ENCODE peak calls at places on chromosomes 6 and 20, in six cellular contexts. One of them, this sample, is unnamed.

GRCh38 chr6:150567823-150568383 is 31.8 kb upstream of the PLEKHG1 start:
- DNase-seq in neural crest cell: no peak
- DNase-seq in choroid plexus epithelial cell: no peak
- DNase-seq in Caco-2: no peak
- DNase-seq in colonic mucosa: no peak
- DNase-seq in body of pancreas: no peak
- DNase-seq in this sample: no peak

GRCh38 chr6:36973190-36973589 is 12.8 kb downstream of the MTCH1 start:
- DNase-seq in neural crest cell: no peak
- DNase-seq in choroid plexus epithelial cell: no peak
- DNase-seq in Caco-2: no peak
- DNase-seq in colonic mucosa: no peak
- DNase-seq in body of pancreas: no peak
- DNase-seq in this sample: no peak

GRCh38 chr6:2630362-2630761 is 120.4 kb downstream of the MYLK4 start:
- DNase-seq in neural crest cell: no peak
- DNase-seq in choroid plexus epithelial cell: peak; percentile 98
- DNase-seq in Caco-2: no peak
- DNase-seq in colonic mucosa: no peak
- DNase-seq in body of pancreas: peak; percentile 79
- DNase-seq in this sample: no peak

GRCh38 chr20:7980332-7981046 is 39.1 kb downstream of the TMX4 start:
- DNase-seq in neural crest cell: peak; percentile 2
- DNase-seq in choroid plexus epithelial cell: peak; percentile 82
- DNase-seq in Caco-2: peak; percentile 46
- DNase-seq in colonic mucosa: no peak
- DNase-seq in body of pancreas: no peak
- DNase-seq in this sample: no peak

GRCh38 chr6:142810952-142811514 is 133.9 kb downstream of the HIVEP2 start:
- DNase-seq in neural crest cell: no peak
- DNase-seq in choroid plexus epithelial cell: no peak
- DNase-seq in Caco-2: no peak
- DNase-seq in colonic mucosa: no peak
- DNase-seq in body of pancreas: no peak
- DNase-seq in this sample: no peak

GRCh38 chr6:151199976-151200375 is 39.8 kb upstream of the AKAP12 start:
- DNase-seq in neural crest cell: no peak
- DNase-seq in choroid plexus epithelial cell: no peak
- DNase-seq in Caco-2: no peak
- DNase-seq in colonic mucosa: no peak
- DNase-seq in body of pancreas: no peak
- DNase-seq in this sample: no peak

GRCh38 chr6:162493917-162494316 is 233.6 kb downstream of the PRKN start:
- DNase-seq in neural crest cell: no peak
- DNase-seq in choroid plexus epithelial cell: no peak
- DNase-seq in Caco-2: no peak
- DNase-seq in colonic mucosa: no peak
- DNase-seq in body of pancreas: no peak
- DNase-seq in this sample: no peak

GRCh38 chr6:110116258-110116657 is 63.2 kb downstream of the WASF1 start:
- DNase-seq in neural crest cell: no peak
- DNase-seq in choroid plexus epithelial cell: no peak
- DNase-seq in Caco-2: no peak
- DNase-seq in colonic mucosa: no peak
- DNase-seq in body of pancreas: no peak
- DNase-seq in this sample: no peak

GRCh38 chr6:152552616-152553209 is 84.4 kb downstream of the SYNE1 start:
- DNase-seq in neural crest cell: peak; percentile 55
- DNase-seq in choroid plexus epithelial cell: peak; percentile 87
- DNase-seq in Caco-2: peak; percentile 68
- DNase-seq in colonic mucosa: peak; percentile 20
- DNase-seq in body of pancreas: peak; percentile 59
- DNase-seq in this sample: peak; percentile 45

GRCh38 chr6:11209941-11210340 is 22.5 kb downstream of the NEDD9 start:
- DNase-seq in neural crest cell: no peak
- DNase-seq in choroid plexus epithelial cell: peak; percentile 66
- DNase-seq in Caco-2: no peak
- DNase-seq in colonic mucosa: no peak
- DNase-seq in body of pancreas: no peak
- DNase-seq in this sample: no peak

GRCh38 chr6:154474636-154475428 is 35.7 kb downstream of the CNKSR3 start:
- DNase-seq in neural crest cell: no peak
- DNase-seq in choroid plexus epithelial cell: peak; percentile 70
- DNase-seq in Caco-2: no peak
- DNase-seq in colonic mucosa: no peak
- DNase-seq in body of pancreas: peak; percentile 23
- DNase-seq in this sample: no peak

GRCh38 chr20:35895476-35895875 is 58.8 kb downstream of the SCAND1 start:
- DNase-seq in neural crest cell: no peak
- DNase-seq in choroid plexus epithelial cell: no peak
- DNase-seq in Caco-2: no peak
- DNase-seq in colonic mucosa: no peak
- DNase-seq in body of pancreas: no peak
- DNase-seq in this sample: no peak

GRCh38 chr20:5888051-5888450 is 62.3 kb downstream of the TRMT6 start:
- DNase-seq in neural crest cell: no peak
- DNase-seq in choroid plexus epithelial cell: no peak
- DNase-seq in Caco-2: no peak
- DNase-seq in colonic mucosa: no peak
- DNase-seq in body of pancreas: no peak
- DNase-seq in this sample: no peak

GRCh38 chr6:111912904-111913303 is 39.7 kb upstream of the FYN start:
- DNase-seq in neural crest cell: no peak
- DNase-seq in choroid plexus epithelial cell: no peak
- DNase-seq in Caco-2: no peak
- DNase-seq in colonic mucosa: no peak
- DNase-seq in body of pancreas: no peak
- DNase-seq in this sample: no peak

GRCh38 chr6:79570129-79570801 is 33.0 kb upstream of the LCA5 start:
- DNase-seq in neural crest cell: no peak
- DNase-seq in choroid plexus epithelial cell: peak; percentile 68
- DNase-seq in Caco-2: peak; percentile 94
- DNase-seq in colonic mucosa: peak; percentile 78
- DNase-seq in body of pancreas: peak; percentile 68
- DNase-seq in this sample: no peak
- TF ChIP-seq CTCF in neural crest cell: no peak
- TF ChIP-seq CTCF in choroid plexus epithelial cell: no peak
- TF ChIP-seq CTCF in Caco-2: no peak
- TF ChIP-seq CTCF in colonic mucosa: no peak
- TF ChIP-seq CTCF in body of pancreas: no peak
- TF ChIP-seq CTCF in this sample: no peak

GRCh38 chr6:157196391-157196790 is 126.9 kb downstream of the TMEM242 start:
- DNase-seq in neural crest cell: no peak
- DNase-seq in choroid plexus epithelial cell: no peak
- DNase-seq in Caco-2: no peak
- DNase-seq in colonic mucosa: no peak
- DNase-seq in body of pancreas: no peak
- DNase-seq in this sample: no peak

GRCh38 chr6:157201083-157201482 is 122.2 kb downstream of the TMEM242 start:
- DNase-seq in neural crest cell: no peak
- DNase-seq in choroid plexus epithelial cell: no peak
- DNase-seq in Caco-2: no peak
- DNase-seq in colonic mucosa: no peak
- DNase-seq in body of pancreas: no peak
- DNase-seq in this sample: no peak

GRCh38 chr6:157200611-157201010 is 122.7 kb downstream of the TMEM242 start:
- DNase-seq in neural crest cell: no peak
- DNase-seq in choroid plexus epithelial cell: no peak
- DNase-seq in Caco-2: no peak
- DNase-seq in colonic mucosa: no peak
- DNase-seq in body of pancreas: peak; percentile 74
- DNase-seq in this sample: no peak

GRCh38 chr6:157200117-157200516 is 123.2 kb downstream of the TMEM242 start:
- DNase-seq in neural crest cell: no peak
- DNase-seq in choroid plexus epithelial cell: no peak
- DNase-seq in Caco-2: no peak
- DNase-seq in colonic mucosa: no peak
- DNase-seq in body of pancreas: no peak
- DNase-seq in this sample: no peak

DNA sequence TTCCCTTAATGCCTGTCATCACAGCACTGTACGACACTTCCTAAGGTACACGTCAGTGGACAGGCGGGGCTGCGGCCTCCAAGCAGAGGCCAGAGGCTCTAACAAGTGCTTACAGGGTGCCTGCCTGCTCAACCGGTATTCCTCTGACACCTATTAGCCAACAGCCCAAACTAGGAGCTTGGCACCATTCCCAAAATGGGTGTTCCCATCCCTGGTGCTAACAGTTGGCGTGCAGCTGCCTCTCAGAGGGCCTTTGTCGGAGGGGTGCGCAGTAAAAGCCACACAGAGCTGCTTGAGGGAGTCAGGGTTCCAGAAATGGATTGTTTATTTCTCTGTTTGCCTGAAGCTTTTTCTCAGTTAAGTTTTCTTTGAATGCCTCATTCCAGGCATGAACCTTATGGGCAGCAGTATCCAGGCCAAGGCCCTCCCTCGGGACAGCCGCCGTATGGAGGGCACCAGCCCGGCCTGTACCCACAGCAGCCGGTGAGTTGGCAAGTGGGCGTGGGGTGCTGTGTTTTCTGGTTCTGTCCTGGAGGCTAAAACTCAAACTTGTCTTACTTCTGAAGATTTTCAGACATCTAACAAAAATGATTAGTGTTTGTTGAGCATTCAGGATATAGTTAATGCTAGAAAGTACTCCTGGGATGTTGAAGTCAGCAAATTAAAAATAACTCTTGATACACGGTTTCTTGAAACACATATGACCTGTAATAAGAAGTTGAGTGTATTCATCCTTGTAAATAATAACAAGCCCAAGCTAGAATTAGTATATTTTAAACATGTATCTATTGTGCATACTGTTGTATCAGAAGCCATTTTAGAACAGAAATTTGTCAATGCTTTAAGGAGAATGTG is 124.7 kb downstream of the TMEM242 start:
- DNase-seq in neural crest cell: no peak
- DNase-seq in choroid plexus epithelial cell: no peak
- DNase-seq in Caco-2: no peak
- DNase-seq in colonic mucosa: peak; percentile 93
- DNase-seq in body of pancreas: peak; percentile 98
- DNase-seq in this sample: no peak
- TF ChIP-seq CTCF in neural crest cell: no peak
- TF ChIP-seq CTCF in choroid plexus epithelial cell: no peak
- TF ChIP-seq CTCF in Caco-2: no peak
- TF ChIP-seq CTCF in colonic mucosa: no peak
- TF ChIP-seq CTCF in body of pancreas: no peak
- TF ChIP-seq CTCF in this sample: no peak

DNA sequence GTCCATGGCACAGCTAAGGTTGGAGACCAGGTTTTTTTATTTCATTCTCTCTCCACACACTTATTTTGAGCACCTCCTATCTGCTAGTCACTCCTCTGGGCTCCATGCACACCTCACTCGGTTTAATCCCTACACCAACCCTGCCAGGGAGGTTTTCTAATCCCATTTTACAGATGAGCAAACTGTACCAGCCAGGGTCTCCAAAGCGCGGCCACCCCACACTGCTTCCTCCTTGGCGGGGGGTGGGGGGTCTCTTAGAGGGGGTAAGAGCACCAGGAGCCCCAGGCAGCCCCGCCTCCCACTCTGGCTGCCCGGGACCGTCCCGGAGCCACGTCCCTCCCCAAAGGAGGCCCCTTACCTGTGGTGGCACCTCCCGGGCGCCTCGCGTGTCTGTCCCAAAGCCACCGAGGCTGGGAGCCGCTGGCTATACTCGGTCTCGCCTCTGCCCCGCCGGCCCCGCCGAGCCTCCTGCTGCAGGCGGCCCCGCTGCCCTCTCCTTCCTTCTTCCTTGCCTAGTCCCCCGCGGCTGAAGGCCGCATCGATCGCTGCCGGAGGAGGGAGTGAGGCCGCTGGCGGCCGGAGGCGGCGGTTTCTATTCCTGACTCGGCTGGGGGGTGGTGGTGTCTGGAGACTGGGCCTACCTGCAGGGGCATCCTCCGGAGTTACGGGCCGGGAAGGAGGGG is at the start of gene KCNS1:
- DNase-seq in neural crest cell: peak; percentile 41
- DNase-seq in choroid plexus epithelial cell: peak; percentile 32
- DNase-seq in Caco-2: no peak
- DNase-seq in colonic mucosa: no peak
- DNase-seq in body of pancreas: peak; percentile 41
- DNase-seq in this sample: no peak
- TF ChIP-seq CTCF in neural crest cell: no peak
- TF ChIP-seq CTCF in choroid plexus epithelial cell: peak; percentile 34
- TF ChIP-seq CTCF in Caco-2: no peak
- TF ChIP-seq CTCF in colonic mucosa: no peak
- TF ChIP-seq CTCF in body of pancreas: no peak
- TF ChIP-seq CTCF in this sample: no peak

GRCh38 chr20:10447028-10447427 is 11.9 kb downstream of the SLX4IP start:
- DNase-seq in neural crest cell: no peak
- DNase-seq in choroid plexus epithelial cell: peak; percentile 83
- DNase-seq in Caco-2: no peak
- DNase-seq in colonic mucosa: peak; percentile 65
- DNase-seq in body of pancreas: peak; percentile 34
- DNase-seq in this sample: no peak

GRCh38 chr20:10449270-10449669 is 14.2 kb downstream of the SLX4IP start:
- DNase-seq in neural crest cell: no peak
- DNase-seq in choroid plexus epithelial cell: no peak
- DNase-seq in Caco-2: no peak
- DNase-seq in colonic mucosa: no peak
- DNase-seq in body of pancreas: peak; percentile 18
- DNase-seq in this sample: no peak

GRCh38 chr20:10443936-10444335 is 8.8 kb downstream of the SLX4IP start:
- DNase-seq in neural crest cell: no peak
- DNase-seq in choroid plexus epithelial cell: no peak
- DNase-seq in Caco-2: no peak
- DNase-seq in colonic mucosa: no peak
- DNase-seq in body of pancreas: no peak
- DNase-seq in this sample: no peak

GRCh38 chr20:10445758-10446157 is 10.7 kb downstream of the SLX4IP start:
- DNase-seq in neural crest cell: no peak
- DNase-seq in choroid plexus epithelial cell: no peak
- DNase-seq in Caco-2: no peak
- DNase-seq in colonic mucosa: no peak
- DNase-seq in body of pancreas: no peak
- DNase-seq in this sample: no peak

DNA sequence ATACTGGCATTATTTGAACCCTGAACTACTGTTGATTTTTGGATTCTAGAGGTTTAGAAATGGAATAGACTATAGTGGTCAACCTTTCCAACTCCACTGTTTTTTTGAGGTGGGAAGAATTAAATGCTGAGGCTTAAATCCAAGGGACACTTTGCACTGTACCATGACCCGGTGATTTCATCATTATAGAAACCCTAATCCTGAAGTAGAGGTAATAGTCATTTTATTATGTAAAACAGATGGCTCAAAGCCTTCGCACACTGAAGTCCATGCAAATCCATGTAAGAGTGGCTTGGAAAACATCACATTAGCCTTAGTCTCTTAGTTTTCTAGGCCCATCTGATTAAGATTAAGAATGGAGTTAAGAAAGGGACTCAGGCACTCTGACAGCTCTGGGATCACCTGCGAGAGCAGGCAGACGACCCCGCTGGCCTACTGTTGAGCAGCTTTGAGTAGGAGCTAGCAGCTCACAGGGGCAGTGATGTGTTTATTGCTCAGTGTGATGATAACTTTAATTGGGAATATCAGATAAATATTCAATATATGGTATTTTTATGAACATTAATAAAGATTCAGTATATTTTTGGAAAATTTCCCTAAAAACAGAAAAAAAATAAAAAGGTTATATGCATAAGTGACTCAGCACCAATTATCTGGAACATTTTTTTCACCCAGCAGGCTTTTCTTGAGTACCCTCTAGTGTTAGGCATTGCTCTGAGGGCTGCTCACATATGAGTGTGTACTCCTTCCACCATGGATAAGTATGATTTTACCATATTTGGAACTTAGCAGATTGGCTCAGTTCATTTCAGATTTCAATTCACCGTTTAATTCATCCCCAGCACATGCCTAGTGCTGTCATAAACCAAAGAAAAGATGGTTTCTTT is 13.4 kb downstream of the SLX4IP start:
- DNase-seq in neural crest cell: no peak
- DNase-seq in choroid plexus epithelial cell: peak; percentile 50
- DNase-seq in Caco-2: no peak
- DNase-seq in colonic mucosa: no peak
- DNase-seq in body of pancreas: no peak
- DNase-seq in this sample: no peak
- TF ChIP-seq CTCF in neural crest cell: no peak
- TF ChIP-seq CTCF in choroid plexus epithelial cell: peak; percentile 12
- TF ChIP-seq CTCF in Caco-2: no peak
- TF ChIP-seq CTCF in colonic mucosa: no peak
- TF ChIP-seq CTCF in body of pancreas: no peak
- TF ChIP-seq CTCF in this sample: no peak